ENCODE peak calls at places on chromosomes 11 and 22, in eight cellular contexts. W is H9, Y is type B pancreatic cell, X is Calu3, O is transverse colon, T is bronchial epithelial cell, V is left ventricle myocardium inferior, D is nephron progenitor cell. Z is an unnamed sample.

GRCh38 chr11:47946682-47947575 is 33.4 kb upstream of the PTPRJ start:
- DNase-seq in D (no peak), T (peak), X (peak), W (peak), O (peak), Y (no peak), V (peak), Z (no peak)

GRCh38 chr11:3995949-3996554 is 98.5 kb upstream of the RRM1 start:
- DNase-seq in O (no peak), V (no peak), D (no peak), X (no peak), T (peak), W (no peak), Y (no peak), Z (no peak)

GRCh38 chr22:50683994-50684371 is 11.4 kb downstream of the SHANK3 start:
- DNase-seq in W (no peak), V (no peak), X (no peak), T (peak), Y (no peak), O (no peak), D (no peak), Z (no peak)

GRCh38 chr11:92311616-92312449 is 87.2 kb downstream of the FAT3 start:
- DNase-seq in W (peak), D (no peak), V (no peak), T (peak), X (no peak), O (no peak), Y (no peak), Z (no peak)

GRCh38 chr11:2445948-2446551 is 1.2 kb downstream of the KCNQ1 start:
- DNase-seq in W (no peak), X (peak), V (no peak), T (no peak), D (no peak), O (peak), Y (no peak), Z (no peak)

GRCh38 chr22:31933816-31934482 is 10.4 kb upstream of the YWHAH start:
- DNase-seq in Y (no peak), W (no peak), T (no peak), V (no peak), O (no peak), X (no peak), D (no peak), Z (no peak)

GRCh38 chr11:66119348-66120133 is 49.5 kb downstream of the PACS1 start:
- DNase-seq in V (no peak), Y (no peak), W (no peak), X (peak), O (no peak), D (no peak), T (peak), Z (no peak)

GRCh38 chr11:117020873-117021564 is 77.2 kb downstream of the SIK3 start:
- DNase-seq in Y (no peak), W (no peak), V (no peak), D (no peak), O (no peak), T (no peak), X (no peak), Z (no peak)

GRCh38 chr22:48715511-48715910 is 1112.2 kb downstream of the BRD1 start:
- DNase-seq in O (no peak), Y (no peak), V (no peak), D (no peak), X (no peak), W (no peak), T (no peak), Z (no peak)

GRCh38 chr22:37284807-37285355 is 2.6 kb downstream of the CYTH4 start:
- DNase-seq in W (no peak), D (no peak), Y (no peak), O (peak), V (peak), X (no peak), T (no peak), Z (no peak)

GRCh38 chr11:13315517-13316432 is 38.2 kb downstream of the BMAL1 start:
- DNase-seq in O (no peak), D (no peak), X (no peak), W (no peak), V (no peak), T (no peak), Y (no peak), Z (no peak)

GRCh38 chr11:6410695-6411430 is 8.0 kb downstream of the APBB1 start:
- DNase-seq in V (no peak), W (no peak), T (no peak), O (no peak), X (no peak), Y (no peak), D (no peak), Z (no peak)

GRCh38 chr11:66694732-66695207 is 17.1 kb upstream of the RBM4B start:
- DNase-seq in T (peak), V (peak), O (peak), W (peak), X (peak), D (peak), Y (peak), Z (peak)

GRCh38 chr11:72624496-72625201 is 49.6 kb downstream of the PDE2A start:
- DNase-seq in O (no peak), W (no peak), D (no peak), T (no peak), X (no peak), V (peak), Y (no peak), Z (no peak)

GRCh38 chr11:4181780-4182721 is 87.5 kb downstream of the RRM1 start:
- DNase-seq in T (peak), X (peak), O (peak), D (peak), W (peak), V (peak), Y (no peak), Z (peak)

GRCh38 chr11:62611705-62612365 is 740 bp downstream of the EML3 start:
- DNase-seq in O (peak), W (peak), Y (no peak), X (peak), T (no peak), D (peak), V (peak), Z (no peak)

GRCh38 chr11:45671246-45672171 is 6.1 kb upstream of the CHST1 start:
- DNase-seq in X (peak), W (peak), D (no peak), Y (no peak), V (no peak), O (no peak), T (no peak), Z (no peak)

GRCh38 chr11:34679681-34680080 is 58.8 kb downstream of the EHF start:
- DNase-seq in X (no peak), V (peak), W (no peak), T (no peak), Y (no peak), O (no peak), D (no peak), Z (no peak)

GRCh38 chr22:44881624-44882023 is 128.2 kb downstream of the PHF21B start:
- DNase-seq in W (no peak), V (no peak), X (no peak), Y (no peak), O (no peak), D (no peak), T (no peak), Z (no peak)

GRCh38 chr11:46948378-46949131 is 12.0 kb downstream of the CSTPP1 start:
- DNase-seq in T (peak), D (no peak), O (peak), W (no peak), X (no peak), V (no peak), Y (no peak), Z (no peak)

GRCh38 chr11:102760355-102761035 is 19.9 kb downstream of the MMP10 start:
- DNase-seq in W (no peak), T (peak), D (no peak), Y (no peak), V (no peak), O (no peak), X (no peak), Z (no peak)

GRCh38 chr22:30490399-30490798 is 15.1 kb downstream of the SEC14L4 start:
- DNase-seq in X (no peak), D (peak), W (peak), T (no peak), Y (no peak), V (no peak), O (no peak), Z (no peak)

GRCh38 chr11:44600739-44601416 is 35.4 kb downstream of the CD82 start:
- DNase-seq in Y (no peak), T (no peak), X (no peak), D (peak), V (peak), O (no peak), W (peak), Z (peak)

GRCh38 chr22:31616315-31616980 is 45.6 kb downstream of the PISD start:
- DNase-seq in D (no peak), W (no peak), V (no peak), Y (no peak), X (no peak), O (no peak), T (no peak), Z (no peak)

GRCh38 chr11:74927496-74927895 is 21.4 kb downstream of the XRRA1 start:
- DNase-seq in O (no peak), V (no peak), D (no peak), T (no peak), W (no peak), Y (no peak), X (no peak), Z (no peak)

GRCh38 chr11:34680918-34681554 is 60.1 kb downstream of the EHF start:
- DNase-seq in X (peak), T (peak), W (no peak), Y (no peak), O (no peak), D (no peak), V (no peak), Z (no peak)

GRCh38 chr11:45885274-45885920 is at the start of gene MAPK8IP1:
- DNase-seq in D (peak), T (no peak), X (peak), O (peak), Y (no peak), V (peak), W (peak), Z (peak)

GRCh38 chr11:129992161-129992944 is 10.3 kb downstream of the PRDM10 start:
- DNase-seq in D (no peak), V (no peak), X (peak), O (peak), W (peak), Y (no peak), T (peak), Z (no peak)

GRCh38 chr22:45735273-45735672 is 63.6 kb downstream of the ATXN10 start:
- DNase-seq in O (no peak), W (no peak), D (no peak), V (no peak), T (no peak), X (no peak), Y (no peak), Z (no peak)

GRCh38 chr22:43343262-43343988 is at the start of gene SCUBE1:
- DNase-seq in T (peak), D (peak), W (peak), O (peak), X (peak), Y (peak), V (peak), Z (peak)

GRCh38 chr11:108664730-108665525 is at the start of gene DDX10:
- DNase-seq in V (peak), X (peak), O (peak), W (peak), D (peak), T (peak), Y (peak), Z (peak)
- TF ChIP-seq CTCF in V (peak), X (no peak), O (no peak), W (no peak), D (no peak), T (peak), Y (peak), Z (no peak)

GRCh38 chr22:40638261-40638660 is 1.7 kb upstream of the MRTFA start:
- DNase-seq in Y (no peak), W (no peak), V (no peak), T (peak), O (no peak), X (no peak), D (no peak), Z (no peak)

GRCh38 chr22:40635940-40636379 is 559 bp downstream of the MRTFA start:
- DNase-seq in W (peak), O (peak), Y (no peak), X (no peak), D (no peak), T (no peak), V (no peak), Z (peak)

GRCh38 chr22:40637181-40638150 is 947 bp upstream of the MRTFA start:
- DNase-seq in O (peak), X (no peak), W (no peak), D (no peak), T (peak), Y (no peak), V (peak), Z (no peak)

GRCh38 chr22:40635008-40635939 is 1.2 kb downstream of the MRTFA start:
- DNase-seq in W (no peak), V (peak), O (no peak), T (no peak), Y (no peak), X (no peak), D (no peak), Z (no peak)

DNA sequence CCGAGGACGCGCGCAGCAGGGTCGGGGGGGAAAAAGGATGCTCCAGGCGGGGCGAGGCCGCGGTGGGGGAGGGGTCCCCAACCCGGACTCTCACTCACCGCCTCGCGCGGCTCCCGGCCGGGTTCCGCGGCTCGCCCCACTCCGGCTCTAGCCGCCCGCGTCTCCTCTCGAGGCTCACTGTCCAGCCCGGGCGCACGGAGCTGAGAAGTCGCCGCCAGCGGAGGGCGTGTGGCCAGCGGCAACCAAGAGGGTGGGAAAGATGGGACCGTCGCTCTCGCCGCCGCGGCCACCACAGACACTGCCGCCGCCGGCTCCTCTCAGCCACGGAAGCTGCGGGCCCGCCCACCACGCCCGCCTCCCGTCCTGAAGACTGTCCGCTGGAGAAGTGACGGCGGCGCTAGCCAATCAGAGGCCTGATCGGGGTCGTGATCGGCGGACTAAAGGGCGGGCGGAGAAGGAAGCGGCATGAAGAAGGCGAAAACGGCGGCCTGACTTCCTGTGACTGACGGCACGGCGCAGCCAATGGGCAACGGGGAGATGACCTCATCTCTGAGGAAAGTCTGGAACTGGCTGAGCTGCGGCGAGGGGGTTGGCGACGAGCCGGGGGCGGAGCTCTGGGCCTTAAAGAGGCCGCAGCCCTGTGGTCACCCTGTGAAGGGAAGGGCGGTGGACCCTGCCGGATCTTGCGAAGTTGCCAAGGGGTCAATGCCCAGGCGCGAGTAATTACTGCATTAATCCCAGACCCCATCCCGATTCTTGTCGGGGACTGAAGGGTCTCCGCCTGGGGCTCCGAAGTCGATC is at the start of gene MRTFA:
- DNase-seq in T (peak), D (peak), Y (peak), W (peak), V (peak), O (peak), X (peak), Z (peak)
- TF ChIP-seq CTCF in T (no peak), D (no peak), Y (no peak), W (no peak), V (no peak), O (no peak), X (no peak), Z (no peak)

GRCh38 chr11:118353084-118353710 is 6.2 kb upstream of the UBE4A start:
- DNase-seq in T (peak), O (no peak), V (no peak), D (no peak), W (no peak), Y (no peak), X (no peak), Z (no peak)
- TF ChIP-seq CTCF in T (peak), O (peak), V (peak), D (peak), W (peak), Y (peak), X (no peak), Z (peak)

DNA sequence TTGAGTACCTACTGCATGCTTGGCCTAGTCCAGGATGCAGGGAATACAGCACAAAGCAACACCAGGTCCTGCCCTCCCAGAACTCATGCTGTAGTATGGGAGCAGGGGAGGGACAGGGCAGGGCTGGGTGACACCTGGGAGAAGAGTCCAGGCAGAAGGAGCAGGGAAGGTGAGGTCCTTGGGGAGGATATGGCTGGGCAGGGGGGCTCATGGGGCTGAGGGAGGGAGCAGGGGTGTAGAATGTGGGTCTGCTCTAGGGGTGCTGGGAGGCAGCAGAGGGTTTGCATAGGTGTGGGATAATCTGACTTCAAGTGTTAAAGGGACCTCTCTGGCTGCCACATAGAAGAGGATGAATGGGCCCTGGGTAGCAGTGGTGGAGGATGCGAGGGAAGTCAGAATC is 4.8 kb downstream of the TOP3B start:
- DNase-seq in D (no peak), X (no peak), T (no peak), Y (no peak), O (no peak), W (no peak), V (no peak), Z (no peak)
- TF ChIP-seq CTCF in D (no peak), X (no peak), T (no peak), Y (no peak), O (no peak), W (no peak), V (no peak), Z (no peak)

GRCh38 chr11:18804621-18805020 is 13.0 kb upstream of the PTPN5 start:
- DNase-seq in W (no peak), Y (no peak), T (peak), O (no peak), D (no peak), V (no peak), X (no peak), Z (no peak)

GRCh38 chr11:18798941-18799469 is 7.4 kb upstream of the PTPN5 start:
- DNase-seq in Y (no peak), V (no peak), D (no peak), O (no peak), T (peak), X (no peak), W (no peak), Z (no peak)

GRCh38 chr11:18802381-18803257 is 11.0 kb upstream of the PTPN5 start:
- DNase-seq in X (peak), T (peak), O (peak), V (no peak), D (peak), W (peak), Y (no peak), Z (peak)
- TF ChIP-seq CTCF in X (peak), T (peak), O (peak), V (peak), D (peak), W (peak), Y (peak), Z (peak)